ENCODE peak calls at places on chromosomes 6 and 20, in ten cellular contexts. U is sigmoid colon, S is stomach, V is tibial nerve, D is upper lobe of left lung, A is esophagus muscularis mucosa, J is A549, M is SK-N-SH, I is transverse colon, H is HepG2. B is an unnamed sample.
A peak's percentile ranks its signal among the peaks of the same experiment; 100 is the strongest.

GRCh38 chr20:22842793-22843192 is 192.3 kb upstream of the SSTR4 start:
- DNase-seq in U (no peak), S (no peak), V (no peak), D (no peak), A (no peak), J (no peak), M (no peak), I (no peak), H (no peak), B (no peak)

GRCh38 chr6:3137057-3137777 is 18.7 kb downstream of the BPHL start:
- DNase-seq in U (no peak), S (no peak), V (no peak), D (no peak), A (no peak), J (no peak), M (no peak), I (no peak), H (no peak), B (no peak)

GRCh38 chr6:166365806-166366205 is 16.9 kb downstream of the MPC1 start:
- DNase-seq in U (no peak), S (no peak), V (no peak), D (no peak), A (no peak), J (no peak), M (no peak), I (no peak), H (no peak), B (no peak)

GRCh38 chr6:144185133-144185836 is 35.0 kb downstream of the STX11 start:
- DNase-seq in U (no peak), S (no peak), V (no peak), D (no peak), A (no peak), J (no peak), M (no peak), I (no peak), H (no peak), B (no peak)

GRCh38 chr6:42783177-42783875 is 1.5 kb downstream of the BICRAL start:
- DNase-seq in U (peak; percentile 88), S (peak; percentile 78), V (peak; percentile 65), D (peak; percentile 97), A (peak; percentile 94), J (peak; percentile 70), M (peak; percentile 86), I (peak; percentile 77), H (peak; percentile 56), B (peak; percentile 87)

GRCh38 chr20:11378252-11378651 is 539.4 kb upstream of the BTBD3 start:
- DNase-seq in U (no peak), S (no peak), V (no peak), D (no peak), A (no peak), J (no peak), M (no peak), I (no peak), H (no peak), B (no peak)

GRCh38 chr6:12132351-12133222 is 120.5 kb downstream of the HIVEP1 start:
- DNase-seq in U (no peak), S (no peak), V (no peak), D (no peak), A (no peak), J (no peak), M (no peak), I (no peak), H (no peak), B (no peak)

GRCh38 chr6:152984387-152984872 is 1.6 kb upstream of the FBXO5 start:
- DNase-seq in U (no peak), S (no peak), V (no peak), D (no peak), A (no peak), J (no peak), M (no peak), I (no peak), H (no peak), B (no peak)

GRCh38 chr6:95094751-95095150 is 482.6 kb upstream of the MANEA start:
- DNase-seq in U (no peak), S (no peak), V (no peak), D (no peak), A (no peak), J (peak; percentile 24), M (no peak), I (no peak), H (no peak), B (no peak)

GRCh38 chr6:126033696-126034095 is 47.4 kb downstream of the TRMT11 start:
- DNase-seq in U (peak; percentile 64), S (no peak), V (no peak), D (no peak), A (no peak), J (peak; percentile 76), M (peak; percentile 41), I (peak; percentile 19), H (peak; percentile 68), B (no peak)

GRCh38 chr6:125002090-125002741 is 40.0 kb downstream of the RNF217 start:
- DNase-seq in U (no peak), S (no peak), V (no peak), D (no peak), A (no peak), J (no peak), M (no peak), I (no peak), H (no peak), B (no peak)

GRCh38 chr6:41315203-41315602 is 20.2 kb upstream of the NCR2 start:
- DNase-seq in U (no peak), S (no peak), V (no peak), D (no peak), A (no peak), J (no peak), M (no peak), I (no peak), H (no peak), B (no peak)

GRCh38 chr6:92589970-92590369 is 829.4 kb downstream of the EPHA7 start:
- DNase-seq in U (no peak), S (no peak), V (no peak), D (no peak), A (no peak), J (no peak), M (no peak), I (no peak), H (no peak), B (no peak)

GRCh38 chr6:169539176-169539897 is 162.5 kb downstream of the WDR27 start:
- DNase-seq in U (no peak), S (no peak), V (no peak), D (no peak), A (peak; percentile 74), J (no peak), M (no peak), I (no peak), H (no peak), B (no peak)

DNA sequence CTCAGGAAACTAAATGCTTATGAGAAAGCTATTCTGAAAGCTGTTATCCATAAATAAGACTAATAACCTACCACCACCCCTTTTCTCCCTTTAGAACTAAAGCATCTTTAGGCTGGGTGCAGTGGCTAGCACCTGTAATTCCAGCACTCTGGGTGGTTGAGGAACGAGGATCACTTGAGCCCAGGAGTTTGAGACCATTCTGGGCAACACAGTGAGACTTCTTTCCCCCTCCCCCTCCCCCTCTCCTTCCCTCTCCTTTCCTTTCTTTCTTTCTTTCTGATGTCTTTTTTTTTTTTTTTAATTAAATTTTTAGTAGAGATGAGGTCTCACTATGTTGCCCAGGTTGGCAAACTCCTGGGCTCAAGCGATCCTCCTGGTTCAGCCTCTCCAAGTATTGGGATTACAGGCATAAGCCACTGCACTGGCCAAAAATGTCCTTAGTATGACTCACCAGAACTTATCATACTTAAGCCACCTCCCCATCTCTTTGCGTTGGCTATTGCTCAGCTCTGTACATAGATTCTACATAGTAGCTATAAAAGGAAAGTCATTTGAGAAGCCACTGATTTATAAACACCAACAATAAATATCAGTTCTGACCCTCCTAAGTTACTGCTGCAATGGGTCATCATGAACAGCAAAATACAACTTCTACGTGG is 54.8 kb upstream of the SPDEF start:
- DNase-seq in U (no peak), S (peak; percentile 32), V (no peak), D (no peak), A (no peak), J (peak; percentile 69), M (no peak), I (no peak), H (peak; percentile 31), B (no peak)
- TF ChIP-seq EP300 in U (no peak), S (no peak), V (no peak), D (no peak), A (no peak), J (no peak), M (no peak), I (no peak), H (no peak), B (no peak)

DNA sequence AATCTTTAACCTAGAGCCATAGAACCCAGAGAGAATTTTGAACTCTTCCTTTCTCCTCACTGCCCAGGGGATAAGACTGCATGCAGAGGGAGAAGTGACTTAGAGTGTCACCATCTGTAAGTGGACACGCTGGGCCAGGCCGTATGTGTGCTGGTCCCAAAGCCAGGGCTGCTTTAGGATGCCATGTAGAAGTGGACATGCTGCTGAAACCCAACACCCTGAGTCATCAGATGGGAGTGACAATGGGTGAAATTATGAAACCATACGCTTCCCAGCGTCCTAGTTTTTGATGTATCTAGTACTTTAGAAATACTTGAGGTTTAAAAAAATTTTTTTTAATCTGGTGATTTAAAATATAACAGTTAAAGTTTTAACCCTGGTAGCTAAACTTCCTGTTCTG is 191.1 kb downstream of the FNDC1 start:
- DNase-seq in U (no peak), S (no peak), V (no peak), D (no peak), A (peak; percentile 87), J (no peak), M (no peak), I (no peak), H (no peak), B (no peak)
- H3K27ac ChIP-seq in U (no peak overlapping the region), S (no peak overlapping the region), V (no peak overlapping the region), D (no peak overlapping the region), A (no peak overlapping the region), J (no peak overlapping the region), M (no peak overlapping the region), I (no peak overlapping the region), H (no peak overlapping the region), B (no peak overlapping the region)

DNA sequence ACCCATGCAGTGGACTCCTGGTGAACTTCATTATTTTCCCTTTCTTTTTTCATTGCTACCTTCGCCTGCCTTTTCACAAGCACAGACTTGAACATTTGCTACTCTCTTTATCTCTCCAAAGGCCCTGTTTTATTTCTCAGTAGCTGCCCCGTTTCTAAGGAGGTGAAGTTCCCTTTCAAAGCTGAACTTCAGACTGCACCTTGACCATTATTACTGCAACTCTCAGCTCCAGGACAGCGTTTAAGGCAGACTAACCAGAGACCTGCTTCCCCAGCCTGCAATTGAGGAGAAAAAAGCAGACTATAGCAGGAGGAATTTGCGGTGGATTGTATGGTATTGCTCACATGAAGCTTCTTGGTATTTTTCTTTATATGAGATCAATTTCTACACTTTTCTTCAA is 460.7 kb downstream of the CBLN4 start:
- DNase-seq in U (no peak), S (no peak), V (no peak), D (no peak), A (no peak), J (no peak), M (no peak), I (no peak), H (no peak), B (no peak)
- TF ChIP-seq CTCF in U (no peak), S (no peak), V (no peak), D (no peak), A (no peak), J (no peak), M (no peak), I (no peak), H (no peak), B (no peak)

DNA sequence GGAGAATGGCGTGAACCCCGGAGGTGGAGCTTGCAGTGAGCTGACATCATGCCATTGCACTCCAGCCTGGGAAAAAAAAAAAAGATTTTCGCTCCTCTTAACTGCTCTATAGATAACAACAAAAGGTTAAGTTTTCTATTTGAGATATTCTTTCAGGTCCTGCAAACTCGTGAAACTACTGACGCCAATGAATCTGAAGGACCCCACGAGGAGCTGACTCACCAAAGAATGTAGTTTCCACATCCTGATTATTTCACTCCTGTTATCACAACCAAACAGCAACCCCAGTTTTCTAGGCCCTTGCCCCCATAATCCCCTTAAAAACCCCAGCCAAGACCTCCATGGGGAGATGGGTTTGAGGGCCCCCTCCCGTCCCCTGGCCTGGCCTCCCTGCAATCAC is 58.7 kb downstream of the OTOR start:
- DNase-seq in U (no peak), S (no peak), V (no peak), D (no peak), A (no peak), J (no peak), M (no peak), I (no peak), H (no peak), B (no peak)
- TF ChIP-seq EP300 in U (no peak), S (no peak), V (no peak), D (peak; percentile 22), A (no peak), J (no peak), M (no peak), I (no peak), H (no peak), B (no peak)